ENCODE peak calls at places on chromosome 13, in ten cellular contexts. R is aorta; L is EH; J is dorsolateral prefrontal cortex; A is stimulated activated CD8-positive, alpha-beta memory T cell treated with anti-CD3 and anti-CD28 coated beads, Interleukin-7, amount 100 ng/mL, for 1 hour; H is WERI-Rb-1; I is thoracic aorta; U is posterior cingulate gyrus; P is GM19239; C is activated naive CD4-positive, alpha-beta T cell treated with anti-CD3 and anti-CD28 coated beads for 36 hours. O is an unnamed sample.
A peak's percentile ranks its signal among the peaks of the same experiment; 100 is the strongest.

GRCh38 chr13:91406619-91407018 is 8.2 kb downstream of the GPC5 start:
- DNase-seq in R (no peak), L (peak; percentile 48), J (no peak), A (no peak), H (peak; percentile 69), I (no peak), U (no peak), P (no peak), C (peak; percentile 24), O (no peak)

GRCh38 chr13:85236431-85236830 is 562.8 kb downstream of the SLITRK6 start:
- DNase-seq in R (no peak), L (peak; percentile 59), J (no peak), A (no peak), H (no peak), I (no peak), U (no peak), P (no peak), C (no peak), O (no peak)

GRCh38 chr13:32624441-32624840 is 38.2 kb downstream of the PDS5B start:
- DNase-seq in R (no peak), L (peak; percentile 50), J (no peak), A (no peak), H (no peak), I (no peak), U (no peak), P (no peak), C (no peak), O (no peak)

GRCh38 chr13:29935309-29935981 is 85.0 kb upstream of the UBL3 start:
- DNase-seq in R (peak; percentile 63), L (no peak), J (no peak), A (peak; percentile 31), H (no peak), I (no peak), U (peak; percentile 86), P (peak; percentile 44), C (peak; percentile 94), O (peak; percentile 50)

GRCh38 chr13:95714142-95714832 is 37.3 kb downstream of the DNAJC3 start:
- DNase-seq in R (no peak), L (peak; percentile 80), J (no peak), A (no peak), H (no peak), I (no peak), U (no peak), P (no peak), C (no peak), O (no peak)

GRCh38 chr13:111900390-111901180 is 166.4 kb upstream of the SOX1 start:
- DNase-seq in R (no peak), L (no peak), J (peak; percentile 30), A (no peak), H (no peak), I (no peak), U (no peak), P (no peak), C (no peak), O (no peak)

GRCh38 chr13:41426047-41426446 is 31.3 kb upstream of the RGCC start:
- DNase-seq in R (no peak), L (no peak), J (no peak), A (no peak), H (no peak), I (no peak), U (no peak), P (no peak), C (no peak), O (no peak)

GRCh38 chr13:47650221-47650620 is 350.9 kb downstream of the SUCLA2 start:
- DNase-seq in R (no peak), L (peak; percentile 53), J (no peak), A (no peak), H (no peak), I (no peak), U (no peak), P (no peak), C (no peak), O (no peak)

GRCh38 chr13:110616103-110617101 is 1.1 kb downstream of the NAXD start:
- DNase-seq in R (no peak), L (peak; percentile 40), J (no peak), A (no peak), H (peak; percentile 51), I (peak; percentile 30), U (peak; percentile 88), P (no peak), C (peak; percentile 48), O (peak; percentile 50)

GRCh38 chr13:84553252-84553651 is 671.0 kb upstream of the SLITRK1 start:
- DNase-seq in R (no peak), L (no peak), J (no peak), A (no peak), H (no peak), I (no peak), U (no peak), P (no peak), C (no peak), O (no peak)

GRCh38 chr13:108227651-108228272 is 9.6 kb downstream of the ABHD13 start:
- DNase-seq in R (no peak), L (peak; percentile 48), J (no peak), A (no peak), H (no peak), I (no peak), U (no peak), P (no peak), C (peak; percentile 45), O (no peak)

GRCh38 chr13:29908411-29908810 is 58.0 kb upstream of the UBL3 start:
- DNase-seq in R (no peak), L (peak; percentile 83), J (no peak), A (no peak), H (no peak), I (no peak), U (no peak), P (no peak), C (no peak), O (no peak)

GRCh38 chr13:112731667-112732616 is 42.1 kb downstream of the ATP11A start:
- DNase-seq in R (no peak), L (no peak), J (no peak), A (no peak), H (no peak), I (no peak), U (peak; percentile 55), P (no peak), C (no peak), O (no peak)

GRCh38 chr13:40146586-40147240 is 491.3 kb downstream of the COG6 start:
- DNase-seq in R (no peak), L (peak; percentile 45), J (no peak), A (no peak), H (no peak), I (no peak), U (no peak), P (no peak), C (peak; percentile 79), O (no peak)

GRCh38 chr13:98961204-98962105 is 16.4 kb downstream of the DOCK9 start:
- DNase-seq in R (no peak), L (peak; percentile 48), J (no peak), A (no peak), H (no peak), I (no peak), U (no peak), P (no peak), C (no peak), O (no peak)

GRCh38 chr13:49307365-49307764 is 59.6 kb downstream of the CDADC1 start:
- DNase-seq in R (no peak), L (no peak), J (no peak), A (no peak), H (no peak), I (no peak), U (no peak), P (no peak), C (no peak), O (no peak)